ENCODE peak calls at places on chromosomes 5 and 9, in eight cellular contexts. One of them, this sample, is unnamed.

GRCh38 chr9:35002623-35003022 is 13.1 kb downstream of the DNAJB5 start:
- DNase-seq in lower leg skin: no peak
- DNase-seq in testis: no peak
- DNase-seq in IMR-90: no peak
- DNase-seq in transverse colon: no peak
- DNase-seq in stomach: no peak
- DNase-seq in A549: no peak
- DNase-seq in esophagus squamous epithelium: no peak
- DNase-seq in this sample: no peak

GRCh38 chr9:94655739-94656138 is 16.4 kb upstream of the FBP1 start:
- DNase-seq in lower leg skin: no peak
- DNase-seq in testis: no peak
- DNase-seq in IMR-90: no peak
- DNase-seq in transverse colon: no peak
- DNase-seq in stomach: no peak
- DNase-seq in A549: no peak
- DNase-seq in esophagus squamous epithelium: no peak
- DNase-seq in this sample: no peak

GRCh38 chr5:36679609-36680008 is 73.2 kb downstream of the SLC1A3 start:
- DNase-seq in lower leg skin: no peak
- DNase-seq in testis: no peak
- DNase-seq in IMR-90: no peak
- DNase-seq in transverse colon: no peak
- DNase-seq in stomach: no peak
- DNase-seq in A549: no peak
- DNase-seq in esophagus squamous epithelium: no peak
- DNase-seq in this sample: no peak

GRCh38 chr5:118937393-118938061 is 50.8 kb downstream of the DTWD2 start:
- DNase-seq in lower leg skin: no peak
- DNase-seq in testis: no peak
- DNase-seq in IMR-90: no peak
- DNase-seq in transverse colon: no peak
- DNase-seq in stomach: no peak
- DNase-seq in A549: no peak
- DNase-seq in esophagus squamous epithelium: no peak
- DNase-seq in this sample: no peak

GRCh38 chr9:121773954-121774714 is 122.7 kb downstream of the DAB2IP start:
- DNase-seq in lower leg skin: no peak
- DNase-seq in testis: no peak
- DNase-seq in IMR-90: no peak
- DNase-seq in transverse colon: no peak
- DNase-seq in stomach: no peak
- DNase-seq in A549: no peak
- DNase-seq in esophagus squamous epithelium: no peak
- DNase-seq in this sample: no peak

GRCh38 chr5:39494099-39494498 is 69.3 kb upstream of the DAB2 start:
- DNase-seq in lower leg skin: no peak
- DNase-seq in testis: no peak
- DNase-seq in IMR-90: peak; percentile 33
- DNase-seq in transverse colon: no peak
- DNase-seq in stomach: no peak
- DNase-seq in A549: no peak
- DNase-seq in esophagus squamous epithelium: no peak
- DNase-seq in this sample: no peak

GRCh38 chr9:89386797-89387196 is 68.5 kb downstream of the SECISBP2 start:
- DNase-seq in lower leg skin: no peak
- DNase-seq in testis: no peak
- DNase-seq in IMR-90: no peak
- DNase-seq in transverse colon: no peak
- DNase-seq in stomach: peak; percentile 92
- DNase-seq in A549: no peak
- DNase-seq in esophagus squamous epithelium: no peak
- DNase-seq in this sample: no peak

GRCh38 chr9:134346151-134346550 is 19.9 kb downstream of the RXRA start:
- DNase-seq in lower leg skin: no peak
- DNase-seq in testis: no peak
- DNase-seq in IMR-90: peak; percentile 7
- DNase-seq in transverse colon: no peak
- DNase-seq in stomach: no peak
- DNase-seq in A549: no peak
- DNase-seq in esophagus squamous epithelium: no peak
- DNase-seq in this sample: no peak

GRCh38 chr5:62315376-62316049 is 9.5 kb downstream of the KIF2A start:
- DNase-seq in lower leg skin: no peak
- DNase-seq in testis: no peak
- DNase-seq in IMR-90: peak; percentile 46
- DNase-seq in transverse colon: no peak
- DNase-seq in stomach: no peak
- DNase-seq in A549: no peak
- DNase-seq in esophagus squamous epithelium: no peak
- DNase-seq in this sample: no peak

GRCh38 chr9:35904966-35905781 is 828 bp upstream of the HRCT1 start:
- DNase-seq in lower leg skin: no peak
- DNase-seq in testis: no peak
- DNase-seq in IMR-90: peak; percentile 74
- DNase-seq in transverse colon: peak; percentile 69
- DNase-seq in stomach: no peak
- DNase-seq in A549: peak; percentile 25
- DNase-seq in esophagus squamous epithelium: no peak
- DNase-seq in this sample: no peak

GRCh38 chr5:142866563-142867275 is 96.5 kb downstream of the ARHGAP26 start:
- DNase-seq in lower leg skin: no peak
- DNase-seq in testis: peak; percentile 57
- DNase-seq in IMR-90: peak; percentile 73
- DNase-seq in transverse colon: no peak
- DNase-seq in stomach: peak; percentile 58
- DNase-seq in A549: peak; percentile 82
- DNase-seq in esophagus squamous epithelium: no peak
- DNase-seq in this sample: peak; percentile 58

GRCh38 chr5:140673187-140673976 is at the start of gene DND1:
- DNase-seq in lower leg skin: no peak
- DNase-seq in testis: peak; percentile 64
- DNase-seq in IMR-90: no peak
- DNase-seq in transverse colon: no peak
- DNase-seq in stomach: no peak
- DNase-seq in A549: no peak
- DNase-seq in esophagus squamous epithelium: no peak
- DNase-seq in this sample: no peak

GRCh38 chr5:140674629-140675028 is 1.3 kb upstream of the DND1 start:
- DNase-seq in lower leg skin: no peak
- DNase-seq in testis: no peak
- DNase-seq in IMR-90: no peak
- DNase-seq in transverse colon: no peak
- DNase-seq in stomach: no peak
- DNase-seq in A549: no peak
- DNase-seq in esophagus squamous epithelium: no peak
- DNase-seq in this sample: no peak

GRCh38 chr5:140671472-140672210 is 1.7 kb downstream of the DND1 start:
- DNase-seq in lower leg skin: no peak
- DNase-seq in testis: no peak
- DNase-seq in IMR-90: no peak
- DNase-seq in transverse colon: peak; percentile 14
- DNase-seq in stomach: no peak
- DNase-seq in A549: no peak
- DNase-seq in esophagus squamous epithelium: no peak
- DNase-seq in this sample: no peak

GRCh38 chr5:140674211-140674610 is 835 bp upstream of the DND1 start:
- DNase-seq in lower leg skin: no peak
- DNase-seq in testis: no peak
- DNase-seq in IMR-90: no peak
- DNase-seq in transverse colon: no peak
- DNase-seq in stomach: no peak
- DNase-seq in A549: no peak
- DNase-seq in esophagus squamous epithelium: no peak
- DNase-seq in this sample: no peak

GRCh38 chr5:140672455-140673186 is 755 bp downstream of the DND1 start:
- DNase-seq in lower leg skin: no peak
- DNase-seq in testis: peak; percentile 41
- DNase-seq in IMR-90: no peak
- DNase-seq in transverse colon: no peak
- DNase-seq in stomach: no peak
- DNase-seq in A549: no peak
- DNase-seq in esophagus squamous epithelium: no peak
- DNase-seq in this sample: no peak
- TF ChIP-seq POLR2A in lower leg skin: no peak
- TF ChIP-seq POLR2A in testis: no peak
- TF ChIP-seq POLR2A in IMR-90: no peak
- TF ChIP-seq POLR2A in transverse colon: no peak
- TF ChIP-seq POLR2A in stomach: no peak
- TF ChIP-seq POLR2A in A549: no peak
- TF ChIP-seq POLR2A in esophagus squamous epithelium: no peak
- TF ChIP-seq POLR2A in this sample: no peak

DNA sequence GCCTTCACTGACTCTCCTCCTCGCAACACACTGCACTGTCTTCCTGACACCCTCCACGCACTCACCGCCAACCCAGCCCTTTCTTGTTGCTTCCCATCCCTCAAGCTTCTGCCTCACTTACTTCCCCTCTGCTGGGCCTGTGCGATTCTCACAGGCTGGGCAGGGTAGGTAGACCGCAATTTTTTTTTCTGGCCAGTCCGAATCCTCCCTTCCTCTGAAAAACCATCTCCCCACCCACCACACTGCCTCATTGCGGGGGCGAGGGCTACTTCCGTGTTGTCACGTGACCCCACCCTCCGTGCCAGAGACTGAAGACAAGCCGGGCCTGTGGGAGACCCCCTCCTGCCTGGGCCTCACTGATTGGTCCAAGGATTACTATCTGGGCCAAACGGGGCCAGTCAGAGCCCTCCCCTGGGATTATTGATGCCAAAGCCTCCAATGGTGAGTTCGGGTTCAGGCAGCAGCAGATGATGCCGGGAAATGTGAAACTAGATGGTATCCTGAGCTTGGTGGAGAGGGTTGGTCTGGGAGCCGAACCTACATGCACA is 73.1 kb downstream of the STK10 start:
- DNase-seq in lower leg skin: no peak
- DNase-seq in testis: peak; percentile 86
- DNase-seq in IMR-90: no peak
- DNase-seq in transverse colon: peak; percentile 66
- DNase-seq in stomach: peak; percentile 43
- DNase-seq in A549: no peak
- DNase-seq in esophagus squamous epithelium: peak; percentile 37
- DNase-seq in this sample: peak; percentile 87
- TF ChIP-seq POLR2A in lower leg skin: no peak
- TF ChIP-seq POLR2A in testis: no peak
- TF ChIP-seq POLR2A in IMR-90: no peak
- TF ChIP-seq POLR2A in transverse colon: no peak
- TF ChIP-seq POLR2A in stomach: no peak
- TF ChIP-seq POLR2A in A549: no peak
- TF ChIP-seq POLR2A in esophagus squamous epithelium: no peak
- TF ChIP-seq POLR2A in this sample: peak; percentile 63

DNA sequence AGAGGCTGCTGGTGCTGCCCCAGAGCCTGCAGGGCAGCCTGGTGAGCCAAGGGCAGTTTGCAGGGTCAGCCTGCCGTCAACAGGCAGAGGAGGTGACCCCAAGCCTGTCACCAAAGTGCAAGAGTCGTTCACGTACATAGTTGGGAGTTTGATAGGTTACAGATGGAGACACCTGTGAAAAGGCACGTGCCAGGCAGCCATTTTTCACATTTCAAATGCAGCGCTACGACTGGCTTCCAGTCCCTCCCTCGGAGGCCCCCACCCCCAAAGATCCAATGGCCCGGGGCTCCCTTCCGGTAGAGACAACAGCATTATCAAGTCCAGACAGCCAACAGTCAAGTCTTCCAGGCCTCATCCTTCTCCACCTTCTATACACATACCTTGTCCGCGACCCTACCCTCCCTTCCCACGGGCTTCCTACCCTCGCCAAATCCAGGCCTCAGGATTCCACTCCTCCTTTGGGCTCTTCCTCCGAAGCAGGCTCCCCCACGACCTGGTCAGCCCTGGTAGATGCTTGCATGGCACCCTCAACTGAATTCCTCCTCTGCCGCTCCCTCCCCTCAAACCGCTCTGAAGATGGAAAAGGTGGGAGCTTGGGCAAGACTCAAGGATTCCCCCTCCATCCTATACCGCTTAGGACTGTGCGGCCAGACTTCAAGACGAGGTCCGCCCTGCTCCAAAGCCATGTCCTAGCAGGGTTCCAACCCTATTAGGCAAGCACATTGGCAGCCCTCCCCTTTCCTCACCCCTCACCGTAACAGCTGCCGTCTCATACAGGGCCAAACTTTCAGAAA is 13.2 kb downstream of the HNRNPH1 start:
- DNase-seq in lower leg skin: no peak
- DNase-seq in testis: no peak
- DNase-seq in IMR-90: no peak
- DNase-seq in transverse colon: no peak
- DNase-seq in stomach: no peak
- DNase-seq in A549: no peak
- DNase-seq in esophagus squamous epithelium: no peak
- DNase-seq in this sample: no peak
- TF ChIP-seq POLR2A in lower leg skin: no peak
- TF ChIP-seq POLR2A in testis: no peak
- TF ChIP-seq POLR2A in IMR-90: no peak
- TF ChIP-seq POLR2A in transverse colon: no peak
- TF ChIP-seq POLR2A in stomach: no peak
- TF ChIP-seq POLR2A in A549: no peak
- TF ChIP-seq POLR2A in esophagus squamous epithelium: no peak
- TF ChIP-seq POLR2A in this sample: no peak

GRCh38 chr9:136807281-136808074 is at the start of gene RABL6:
- DNase-seq in lower leg skin: peak; percentile 94
- DNase-seq in testis: peak; percentile 76
- DNase-seq in IMR-90: peak; percentile 55
- DNase-seq in transverse colon: peak; percentile 81
- DNase-seq in stomach: peak; percentile 79
- DNase-seq in A549: peak; percentile 69
- DNase-seq in esophagus squamous epithelium: no peak
- DNase-seq in this sample: peak; percentile 93
- TF ChIP-seq POLR2A in lower leg skin: no peak
- TF ChIP-seq POLR2A in testis: peak; percentile 7
- TF ChIP-seq POLR2A in IMR-90: peak; percentile 68
- TF ChIP-seq POLR2A in transverse colon: peak; percentile 67
- TF ChIP-seq POLR2A in stomach: no peak
- TF ChIP-seq POLR2A in A549: peak; percentile 92
- TF ChIP-seq POLR2A in esophagus squamous epithelium: peak; percentile 77
- TF ChIP-seq POLR2A in this sample: peak; percentile 85

This sample was measured in erythroblast.